ENCODE peak calls at places on chromosomes 5 and 9, in eight cellular contexts. D is epithelial cell of proximal tubule; Q is CD8-positive, alpha-beta T cell; V is IMR-90; W is tibial nerve; N is psoas muscle; E is upper lobe of right lung; B is breast epithelium. L is an unnamed sample.

GRCh38 chr5:177490992-177491391 is 6.4 kb downstream of the PDLIM7 start:
- DNase-seq in D (no peak), Q (no peak), V (no peak), W (no peak), N (no peak), E (no peak), B (no peak), L (no peak)

GRCh38 chr9:32644698-32645097 is 9.2 kb upstream of the TAF1L start:
- DNase-seq in D (peak), Q (no peak), V (peak), W (no peak), N (no peak), E (no peak), B (no peak), L (no peak)

GRCh38 chr5:122097391-122097790 is 19.3 kb upstream of the LOX start:
- DNase-seq in D (no peak), Q (no peak), V (no peak), W (no peak), N (no peak), E (no peak), B (no peak), L (no peak)

GRCh38 chr5:19923742-19924141 is 64.3 kb downstream of the CDH18 start:
- DNase-seq in D (no peak), Q (no peak), V (peak), W (no peak), N (no peak), E (no peak), B (no peak), L (no peak)

GRCh38 chr5:147245381-147246055 is 10.7 kb downstream of the STK32A start:
- DNase-seq in D (no peak), Q (no peak), V (no peak), W (no peak), N (no peak), E (no peak), B (no peak), L (no peak)

GRCh38 chr9:125774106-125774505 is 26.9 kb downstream of the PBX3 start:
- DNase-seq in D (no peak), Q (no peak), V (no peak), W (no peak), N (no peak), E (no peak), B (no peak), L (no peak)

GRCh38 chr5:38994329-38994927 is 79.8 kb downstream of the RICTOR start:
- DNase-seq in D (no peak), Q (no peak), V (peak), W (peak), N (no peak), E (no peak), B (no peak), L (no peak)

GRCh38 chr5:38556115-38556598 is 289 bp downstream of the LIFR start:
- DNase-seq in D (no peak), Q (no peak), V (no peak), W (no peak), N (peak), E (no peak), B (no peak), L (no peak)

GRCh38 chr9:95067888-95068287 is 249.6 kb downstream of the FANCC start:
- DNase-seq in D (no peak), Q (no peak), V (no peak), W (no peak), N (no peak), E (no peak), B (no peak), L (no peak)

GRCh38 chr9:87599901-87600610 is 102.4 kb downstream of the DAPK1 start:
- DNase-seq in D (no peak), Q (no peak), V (peak), W (no peak), N (no peak), E (no peak), B (no peak), L (no peak)

GRCh38 chr9:31236344-31236743 is 1148.1 kb upstream of the ACO1 start:
- DNase-seq in D (no peak), Q (no peak), V (no peak), W (no peak), N (no peak), E (no peak), B (no peak), L (no peak)

GRCh38 chr9:114370251-114370984 is 17.4 kb downstream of the AKNA start:
- DNase-seq in D (no peak), Q (no peak), V (no peak), W (no peak), N (no peak), E (peak), B (no peak), L (peak)

GRCh38 chr5:162768962-162769464 is 668.4 kb upstream of the CCNG1 start:
- DNase-seq in D (no peak), Q (no peak), V (no peak), W (no peak), N (no peak), E (no peak), B (no peak), L (no peak)

GRCh38 chr5:127723571-127723970 is 20.4 kb downstream of the CCDC192 start:
- DNase-seq in D (peak), Q (no peak), V (no peak), W (peak), N (no peak), E (no peak), B (peak), L (no peak)

GRCh38 chr5:120684213-120684612 is 220.1 kb downstream of the PRR16 start:
- DNase-seq in D (no peak), Q (no peak), V (peak), W (no peak), N (no peak), E (no peak), B (no peak), L (no peak)

GRCh38 chr5:158560170-158560569 is 539.5 kb downstream of the EBF1 start:
- DNase-seq in D (no peak), Q (no peak), V (no peak), W (no peak), N (peak), E (no peak), B (no peak), L (no peak)

GRCh38 chr5:32190094-32190493 is 16.0 kb upstream of the GOLPH3 start:
- DNase-seq in D (no peak), Q (no peak), V (peak), W (peak), N (no peak), E (no peak), B (no peak), L (no peak)

GRCh38 chr9:93258818-93259489 is 75.0 kb downstream of the WNK2 start:
- DNase-seq in D (no peak), Q (no peak), V (no peak), W (no peak), N (peak), E (peak), B (peak), L (no peak)

GRCh38 chr5:31645420-31646081 is 6.6 kb downstream of the PDZD2 start:
- DNase-seq in D (no peak), Q (no peak), V (no peak), W (no peak), N (no peak), E (no peak), B (no peak), L (no peak)

GRCh38 chr5:78361226-78361993 is 993 bp downstream of the SCAMP1 start:
- DNase-seq in D (peak), Q (no peak), V (peak), W (peak), N (no peak), E (no peak), B (peak), L (peak)

GRCh38 chr5:33611882-33612281 is 171.1 kb downstream of the TARS1 start:
- DNase-seq in D (no peak), Q (no peak), V (peak), W (no peak), N (no peak), E (no peak), B (no peak), L (no peak)

GRCh38 chr5:127297348-127298035 is 6.9 kb downstream of the MEGF10 start:
- DNase-seq in D (no peak), Q (no peak), V (no peak), W (no peak), N (no peak), E (no peak), B (no peak), L (no peak)

GRCh38 chr5:132807163-132807838 is 5.8 kb upstream of the SOWAHA start:
- DNase-seq in D (no peak), Q (no peak), V (no peak), W (no peak), N (no peak), E (no peak), B (no peak), L (no peak)

GRCh38 chr5:171968512-171968911 is 37.9 kb downstream of the FBXW11 start:
- DNase-seq in D (no peak), Q (no peak), V (no peak), W (no peak), N (no peak), E (no peak), B (no peak), L (no peak)

GRCh38 chr9:120338340-120338739 is 241.6 kb downstream of the CDK5RAP2 start:
- DNase-seq in D (no peak), Q (no peak), V (no peak), W (no peak), N (no peak), E (no peak), B (no peak), L (no peak)

GRCh38 chr9:2126331-2126789 is 111.2 kb downstream of the SMARCA2 start:
- DNase-seq in D (no peak), Q (no peak), V (peak), W (peak), N (no peak), E (no peak), B (no peak), L (no peak)

GRCh38 chr5:75414241-75414640 is 77.2 kb downstream of the HMGCR start:
- DNase-seq in D (no peak), Q (no peak), V (no peak), W (no peak), N (no peak), E (no peak), B (no peak), L (no peak)

GRCh38 chr5:157283434-157283833 is 17.5 kb downstream of the CYFIP2 start:
- DNase-seq in D (no peak), Q (no peak), V (no peak), W (no peak), N (no peak), E (no peak), B (no peak), L (no peak)

GRCh38 chr5:113161806-113162205 is 185.2 kb downstream of the DCP2 start:
- DNase-seq in D (no peak), Q (no peak), V (no peak), W (peak), N (no peak), E (no peak), B (peak), L (no peak)

GRCh38 chr9:114035845-114036785 is 42.0 kb downstream of the AMBP start:
- DNase-seq in D (no peak), Q (no peak), V (no peak), W (no peak), N (no peak), E (no peak), B (peak), L (no peak)

GRCh38 chr5:126339215-126339805 is 83.9 kb upstream of the GRAMD2B start:
- DNase-seq in D (no peak), Q (peak), V (peak), W (peak), N (no peak), E (no peak), B (peak), L (no peak)

DNA sequence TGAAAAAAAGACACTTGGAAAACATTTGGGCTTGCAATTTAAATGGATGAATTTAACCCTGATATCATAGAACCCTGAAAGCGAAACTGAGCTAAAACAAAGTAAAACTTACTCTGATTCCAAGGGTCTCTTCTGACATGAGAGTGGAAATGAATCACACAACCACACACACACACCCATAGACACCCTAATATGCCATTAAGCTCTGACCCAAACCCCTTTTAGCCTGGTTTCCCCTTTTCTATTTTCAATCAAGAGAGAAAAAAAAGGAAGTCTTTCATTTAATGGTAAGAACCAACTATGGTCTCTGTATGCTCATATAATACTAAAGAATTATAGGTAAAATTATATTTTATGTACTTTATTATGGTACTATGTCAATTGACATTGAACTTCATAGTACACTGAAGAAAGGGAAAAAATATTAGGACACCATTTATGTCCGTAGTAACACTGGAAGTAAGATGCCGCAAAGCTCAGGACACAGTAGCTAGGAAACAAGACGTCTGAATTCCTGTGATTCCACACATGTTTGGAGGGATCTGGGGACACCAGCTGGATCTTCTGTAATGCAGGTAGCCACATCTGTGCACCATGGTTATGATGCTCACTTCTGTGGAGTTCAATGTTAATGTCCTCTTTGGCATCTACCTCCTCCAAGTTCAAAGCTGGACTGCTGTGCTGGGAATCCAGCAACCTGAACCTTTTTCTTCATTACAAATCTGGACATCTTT is 95.8 kb downstream of the PCSK1 start:
- DNase-seq in D (no peak), Q (no peak), V (no peak), W (no peak), N (no peak), E (no peak), B (peak), L (no peak)
- H3K4me3 ChIP-seq in D (no peak), Q (no peak), V (no peak), W (no peak), N (no peak), E (no peak), B (no peak), L (no peak)

DNA sequence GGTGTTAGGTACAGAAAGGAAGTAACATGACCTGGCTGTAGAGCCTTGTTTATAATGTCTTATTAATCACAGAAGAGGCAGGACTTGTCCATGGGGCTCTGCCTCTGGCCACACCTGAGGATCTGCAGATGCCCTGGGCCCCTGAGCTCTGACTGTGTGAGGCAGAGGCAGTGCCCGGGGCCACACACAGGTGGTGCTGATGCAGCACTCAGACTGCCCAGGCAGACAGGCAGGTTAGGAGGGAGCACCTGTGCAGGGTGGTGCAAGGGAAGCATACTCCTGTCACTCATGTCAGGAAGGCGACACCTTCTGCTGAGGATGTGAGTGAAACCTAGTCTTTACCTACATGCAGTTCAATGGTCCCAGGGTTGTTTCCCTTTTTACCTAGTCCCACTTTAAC is 88.7 kb downstream of the CFAP90 start:
- DNase-seq in D (no peak), Q (no peak), V (no peak), W (peak), N (no peak), E (no peak), B (no peak), L (no peak)
- H3K4me3 ChIP-seq in D (no peak), Q (no peak), V (no peak), W (no peak), N (no peak), E (no peak), B (no peak), L (no peak)

GRCh38 chr5:1878050-1878849 is 4.5 kb downstream of the IRX4 start:
- DNase-seq in D (no peak), Q (no peak), V (no peak), W (no peak), N (no peak), E (no peak), B (no peak), L (no peak)
- H3K4me3 ChIP-seq in D (no peak), Q (no peak), V (no peak), W (no peak), N (no peak), E (no peak), B (no peak), L (no peak)

GRCh38 chr5:150627731-150628545 is 12.5 kb upstream of the SYNPO start:
- DNase-seq in D (no peak), Q (no peak), V (peak), W (no peak), N (peak), E (no peak), B (no peak), L (no peak)

GRCh38 chr5:150628936-150629485 is 11.4 kb upstream of the SYNPO start:
- DNase-seq in D (no peak), Q (no peak), V (no peak), W (no peak), N (peak), E (no peak), B (no peak), L (no peak)

GRCh38 chr5:150625831-150626746 is 14.4 kb upstream of the SYNPO start:
- DNase-seq in D (no peak), Q (no peak), V (no peak), W (no peak), N (peak), E (no peak), B (no peak), L (no peak)

GRCh38 chr5:150625164-150625535 is 15.3 kb upstream of the SYNPO start:
- DNase-seq in D (no peak), Q (no peak), V (no peak), W (no peak), N (peak), E (peak), B (no peak), L (peak)

GRCh38 chr5:150626853-150627276 is 13.6 kb upstream of the SYNPO start:
- DNase-seq in D (no peak), Q (no peak), V (no peak), W (no peak), N (peak), E (peak), B (peak), L (peak)
- H3K4me3 ChIP-seq in D (no peak), Q (no peak), V (no peak), W (peak), N (peak), E (peak), B (peak), L (peak)

GRCh38 chr9:137030931-137031527 is 859 bp downstream of the FUT7 start:
- DNase-seq in D (no peak), Q (no peak), V (no peak), W (no peak), N (no peak), E (no peak), B (no peak), L (no peak)

GRCh38 chr9:137029058-137029922 is 1.3 kb upstream of the ABCA2 start:
- DNase-seq in D (no peak), Q (peak), V (peak), W (peak), N (peak), E (peak), B (no peak), L (peak)

GRCh38 chr9:137031904-137032639 is at the start of gene FUT7:
- DNase-seq in D (no peak), Q (no peak), V (no peak), W (no peak), N (no peak), E (peak), B (no peak), L (no peak)

GRCh38 chr9:137030006-137030405 is 1.9 kb downstream of the FUT7 start:
- DNase-seq in D (no peak), Q (no peak), V (no peak), W (no peak), N (peak), E (no peak), B (no peak), L (no peak)

DNA sequence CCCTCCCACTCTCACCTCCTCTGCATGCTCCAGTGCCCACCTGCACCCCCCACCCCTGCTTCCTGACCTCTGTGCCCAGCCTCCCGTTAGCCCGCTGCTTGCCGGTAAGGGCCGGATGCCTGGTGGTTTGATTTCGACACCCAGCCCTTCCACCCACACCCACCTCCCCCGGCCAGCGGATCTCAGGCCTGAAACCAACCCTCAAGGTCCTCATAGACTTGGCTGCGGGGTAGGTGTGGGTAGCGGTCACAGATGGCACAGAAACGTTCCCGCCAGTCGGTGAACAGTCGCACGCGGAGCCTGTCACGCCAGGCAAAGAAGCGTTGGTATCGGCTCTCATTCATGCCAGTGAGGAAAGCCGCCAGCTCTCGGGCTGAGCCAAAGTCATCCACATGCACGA is 1.4 kb downstream of the FUT7 start:
- DNase-seq in D (no peak), Q (no peak), V (no peak), W (no peak), N (peak), E (peak), B (no peak), L (no peak)
- H3K4me3 ChIP-seq in D (no peak), Q (peak), V (no peak), W (no peak), N (no peak), E (no peak), B (no peak), L (no peak)

GRCh38 chr5:141703133-141703561 is 21.1 kb upstream of the ARAP3 start:
- DNase-seq in D (no peak), Q (no peak), V (no peak), W (no peak), N (no peak), E (no peak), B (no peak), L (no peak)
- H3K4me3 ChIP-seq in D (peak), Q (peak), V (peak), W (peak), N (no peak), E (no peak), B (peak), L (peak)

GRCh38 chr5:114361724-114362196 is at the start of gene KCNN2:
- DNase-seq in D (peak), Q (no peak), V (peak), W (peak), N (peak), E (peak), B (peak), L (no peak)

GRCh38 chr5:114362977-114363721 is 1.3 kb downstream of the KCNN2 start:
- DNase-seq in D (no peak), Q (no peak), V (peak), W (no peak), N (peak), E (no peak), B (no peak), L (no peak)

GRCh38 chr5:114360816-114361723 is 800 bp upstream of the KCNN2 start:
- DNase-seq in D (no peak), Q (no peak), V (peak), W (no peak), N (peak), E (peak), B (no peak), L (no peak)

GRCh38 chr5:114362197-114362976 is 517 bp downstream of the KCNN2 start:
- DNase-seq in D (no peak), Q (no peak), V (peak), W (no peak), N (no peak), E (peak), B (no peak), L (no peak)

DNA sequence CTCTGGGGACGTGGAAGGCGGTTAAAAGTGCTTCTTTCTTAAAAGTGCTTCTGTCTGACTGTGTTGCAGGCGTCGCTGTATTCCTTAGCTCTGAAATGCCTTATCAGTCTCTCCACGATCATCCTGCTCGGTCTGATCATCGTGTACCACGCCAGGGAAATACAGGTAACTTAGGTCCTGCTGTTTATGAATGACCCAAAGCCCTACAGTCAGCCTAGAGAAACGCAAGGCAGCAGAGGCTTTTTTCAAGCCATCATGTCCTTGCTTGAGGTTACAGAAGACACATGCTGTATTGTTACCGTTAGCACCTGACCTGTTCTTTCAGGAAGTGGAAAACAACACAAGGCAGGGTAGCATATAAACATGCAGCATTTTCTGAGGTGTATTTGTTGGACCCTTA is 2.0 kb downstream of the KCNN2 start:
- DNase-seq in D (no peak), Q (no peak), V (no peak), W (no peak), N (no peak), E (no peak), B (no peak), L (no peak)
- H3K4me3 ChIP-seq in D (no peak), Q (no peak), V (peak), W (peak), N (peak), E (peak), B (peak), L (peak)

L was measured in ascending aorta.